ENCODE peak calls at places on chromosome 20, in six cellular contexts. X is prostate gland, Q is stomach, W is K562, K is suprapubic skin, S is upper lobe of left lung. I is an unnamed sample.

GRCh38 chr20:19108181-19108580 is 104.3 kb upstream of the SLC24A3 start:
- DNase-seq in Q (no peak), X (no peak), S (no peak), W (no peak), K (no peak), I (no peak)

GRCh38 chr20:6698056-6698455 is 69.4 kb upstream of the BMP2 start:
- DNase-seq in K (no peak), Q (peak; percentile 36), S (no peak), W (no peak), X (peak; percentile 9), I (no peak)

GRCh38 chr20:25049261-25050060 is 8.5 kb downstream of the ACSS1 start:
- DNase-seq in K (no peak), X (no peak), S (peak; percentile 17), Q (peak; percentile 25), W (no peak), I (peak; percentile 68)

GRCh38 chr20:41138527-41139226 is 1.3 kb downstream of the PLCG1 start:
- DNase-seq in K (no peak), Q (no peak), X (no peak), S (no peak), W (no peak), I (no peak)

GRCh38 chr20:40741507-40742106 is 52.6 kb upstream of the MAFB start:
- DNase-seq in K (no peak), W (peak; percentile 33), X (peak; percentile 13), Q (peak; percentile 67), S (peak; percentile 33), I (no peak)

GRCh38 chr20:24027229-24027628 is 38.6 kb upstream of the GGTLC1 start:
- DNase-seq in S (peak; percentile 66), X (peak; percentile 8), K (no peak), Q (peak; percentile 40), W (no peak), I (peak; percentile 74)

GRCh38 chr20:11389188-11389587 is 528.5 kb upstream of the BTBD3 start:
- DNase-seq in Q (no peak), K (no peak), S (no peak), X (no peak), W (no peak), I (no peak)

GRCh38 chr20:973785-974194 is 28.3 kb downstream of the RSPO4 start:
- DNase-seq in K (no peak), S (peak; percentile 55), Q (no peak), W (peak; percentile 71), X (no peak), I (no peak)

GRCh38 chr20:5797843-5798462 is 47.8 kb downstream of the SHLD1 start:
- DNase-seq in S (no peak), W (no peak), X (no peak), Q (no peak), K (no peak), I (no peak)

GRCh38 chr20:16308754-16309153 is 264.5 kb downstream of the KIF16B start:
- DNase-seq in X (no peak), Q (no peak), K (no peak), S (no peak), W (no peak), I (no peak)

GRCh38 chr20:52622086-52622485 is 350.1 kb upstream of the TSHZ2 start:
- DNase-seq in K (no peak), W (no peak), S (no peak), X (no peak), Q (no peak), I (no peak)

GRCh38 chr20:24742436-24742835 is 206.6 kb upstream of the CST7 start:
- DNase-seq in K (no peak), Q (no peak), S (no peak), X (no peak), W (no peak), I (no peak)

GRCh38 chr20:3923818-3924217 is 34.6 kb downstream of the PANK2 start:
- DNase-seq in W (no peak), K (no peak), X (no peak), Q (no peak), S (no peak), I (no peak)

GRCh38 chr20:19995220-19995863 is 21.8 kb upstream of the NAA20 start:
- DNase-seq in Q (no peak), X (peak; percentile 24), W (peak; percentile 44), S (no peak), K (no peak), I (no peak)

GRCh38 chr20:24866742-24867141 is 82.3 kb upstream of the CST7 start:
- DNase-seq in Q (no peak), W (no peak), K (no peak), S (no peak), X (no peak), I (no peak)

GRCh38 chr20:60395993-60396392 is 437.8 kb downstream of the CDH26 start:
- DNase-seq in K (no peak), W (no peak), X (no peak), Q (no peak), S (no peak), I (no peak)

GRCh38 chr20:47241345-47241781 is 115.1 kb downstream of the ZMYND8 start:
- DNase-seq in X (no peak), Q (no peak), W (no peak), K (no peak), S (no peak), I (peak; percentile 82)

GRCh38 chr20:58458342-58459057 is 56.7 kb downstream of the APCDD1L start:
- DNase-seq in K (no peak), X (no peak), W (no peak), S (no peak), Q (no peak), I (no peak)

GRCh38 chr20:24762371-24762770 is 186.7 kb upstream of the CST7 start:
- DNase-seq in K (peak; percentile 71), S (peak; percentile 3), Q (peak; percentile 1), W (no peak), X (no peak), I (no peak)

DNA sequence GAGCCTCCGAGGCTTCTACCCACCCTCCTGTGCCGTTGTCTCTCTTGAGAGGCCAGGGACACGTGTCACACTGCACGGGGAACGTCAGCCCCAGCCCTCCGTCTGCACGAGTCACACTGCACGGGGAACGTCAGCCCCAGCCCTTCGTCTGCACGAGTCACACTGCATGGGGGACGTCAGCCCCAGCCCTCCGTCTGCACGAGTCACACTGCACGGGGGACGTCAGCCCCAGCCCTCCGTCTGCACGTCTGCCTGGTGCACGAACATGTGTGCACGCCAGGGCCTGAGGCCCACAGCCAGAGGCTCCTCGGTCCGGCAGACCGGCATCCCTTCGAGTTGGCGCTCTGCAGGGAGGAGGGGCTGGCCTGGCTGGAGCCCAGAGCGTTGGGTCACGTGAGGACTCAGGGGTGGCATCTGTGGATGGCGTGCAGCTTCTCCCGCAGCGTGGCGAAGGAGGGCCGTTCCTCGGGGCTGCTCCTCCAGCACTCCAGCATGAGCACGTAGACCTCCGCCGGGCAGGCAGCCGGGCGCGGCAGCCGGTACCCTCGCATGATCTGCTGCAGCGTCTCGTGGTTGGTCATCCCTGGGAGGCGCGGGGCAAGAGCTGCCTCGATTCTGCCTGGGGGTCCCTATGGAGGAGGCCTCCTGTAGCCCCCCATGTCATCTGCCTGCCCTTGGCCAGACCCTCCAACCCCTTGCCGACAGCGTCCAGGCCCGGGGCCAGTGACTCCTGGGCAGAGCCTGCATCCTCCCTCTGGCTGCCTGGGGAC is 3.4 kb upstream of the PTK6 start:
- DNase-seq in X (no peak), K (no peak), S (no peak), W (no peak), Q (peak; percentile 50), I (no peak)
- TF ChIP-seq POLR2AphosphoS5 in X (no peak), K (no peak), S (no peak), W (no peak), Q (no peak), I (no peak)

DNA sequence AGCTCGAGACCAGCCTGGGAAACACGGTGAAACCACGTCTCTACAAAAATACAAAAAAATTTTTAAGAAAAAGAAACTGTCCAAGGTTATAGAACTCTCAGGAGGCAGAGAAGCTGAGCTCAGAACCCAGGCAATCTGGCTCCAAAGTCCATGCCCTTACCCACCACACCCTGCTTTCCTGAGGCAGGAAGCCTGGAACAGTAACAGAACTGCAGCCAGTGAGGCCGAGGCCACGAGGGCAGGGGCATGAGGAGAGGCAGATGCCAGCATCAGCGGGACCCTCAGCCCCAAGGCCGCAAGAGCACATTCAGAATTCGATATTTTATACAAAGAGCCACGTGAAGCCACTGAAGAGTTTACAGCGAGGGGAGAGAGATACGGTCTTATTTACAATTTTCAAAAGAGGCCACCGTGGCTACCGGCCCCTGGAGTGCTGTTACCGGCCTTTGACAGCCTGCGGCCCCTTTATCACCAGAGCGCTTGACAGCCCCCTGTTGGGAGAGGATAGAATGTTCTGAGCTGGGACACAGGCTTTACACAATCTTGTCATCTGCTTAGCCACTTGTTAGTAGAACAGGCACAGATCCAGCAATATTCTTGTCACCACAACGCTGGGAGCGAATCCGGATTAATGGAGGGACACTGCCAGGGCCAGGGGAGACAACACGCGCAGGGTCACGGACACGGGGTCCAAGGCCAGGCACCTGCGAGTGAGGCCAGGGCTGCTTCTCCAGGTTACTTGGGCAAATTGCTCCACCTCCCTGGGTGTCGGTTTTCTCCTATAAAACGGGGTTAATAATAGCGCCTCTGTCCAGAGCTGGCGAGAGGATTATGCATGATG is 5.6 kb downstream of the SPATA2 start:
- DNase-seq in Q (no peak), K (no peak), X (peak; percentile 55), S (no peak), W (peak; percentile 44), I (no peak)
- H3K4me1 ChIP-seq in Q (peaks cover 44% of the 10 kb centered on the region), K (peaks cover 22% of the 10 kb centered on the region), X (peaks cover 22% of the 10 kb centered on the region), S (peaks cover 33% of the 10 kb centered on the region), W (peaks cover 9% of the 10 kb centered on the region), I (peaks cover 34% of the 10 kb centered on the region)

DNA sequence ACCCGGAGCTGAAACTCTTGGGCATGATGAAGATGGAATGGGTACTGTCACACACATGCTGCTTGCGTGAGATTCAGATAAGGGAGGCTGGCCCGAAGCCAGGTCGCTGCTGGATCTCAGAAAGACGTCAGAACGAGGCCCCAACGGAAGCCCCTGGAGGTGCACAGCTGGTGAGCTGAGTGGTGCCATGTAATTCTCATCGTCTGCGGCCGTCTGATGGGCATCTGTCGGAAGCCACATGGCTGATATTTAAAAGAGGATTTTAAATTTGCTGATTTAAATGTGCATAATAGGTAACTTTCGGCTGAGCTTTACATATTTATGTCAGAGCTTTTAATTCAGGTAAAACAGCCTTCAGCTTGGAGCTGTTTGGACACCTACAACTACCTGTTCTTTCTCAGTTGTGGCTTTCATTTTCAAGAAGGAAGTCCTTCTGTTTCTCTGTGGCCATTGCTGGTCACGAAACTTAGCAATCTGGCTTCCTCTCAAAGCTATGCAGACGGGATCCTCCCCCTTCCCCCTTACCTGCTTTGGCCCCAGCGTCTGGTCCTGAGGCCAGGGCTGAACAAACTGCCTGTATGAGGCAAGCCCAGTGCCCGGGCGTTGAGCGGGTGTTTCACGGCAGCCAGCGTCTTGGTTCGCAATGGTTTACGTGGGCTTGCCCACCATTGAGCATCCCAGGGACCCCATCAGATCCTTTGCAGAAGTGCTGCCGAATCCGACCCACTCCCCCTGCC is 9.2 kb downstream of the SLCO4A1 start:
- DNase-seq in W (no peak), X (peak; percentile 42), S (peak; percentile 72), Q (peak; percentile 88), K (no peak), I (peak; percentile 87)
- TF ChIP-seq POLR2AphosphoS5 in W (no peak), X (no peak), S (no peak), Q (no peak), K (no peak), I (no peak)

GRCh38 chr20:64103871-64104666 is 3.3 kb downstream of the NPBWR2 start:
- DNase-seq in X (no peak), W (no peak), S (peak; percentile 10), K (peak; percentile 72), Q (no peak), I (peak; percentile 35)

GRCh38 chr20:64100946-64101688 is 6.2 kb downstream of the NPBWR2 start:
- DNase-seq in X (no peak), S (no peak), W (no peak), Q (no peak), K (no peak), I (no peak)

GRCh38 chr20:64101731-64102621 is 5.4 kb downstream of the NPBWR2 start:
- DNase-seq in K (no peak), Q (peak; percentile 48), S (no peak), X (peak; percentile 29), W (peak; percentile 95), I (no peak)

GRCh38 chr20:64104667-64105451 is 2.5 kb downstream of the NPBWR2 start:
- DNase-seq in X (no peak), S (peak; percentile 12), K (peak; percentile 21), W (no peak), Q (no peak), I (peak; percentile 50)

GRCh38 chr20:64102647-64103354 is 4.6 kb downstream of the NPBWR2 start:
- DNase-seq in Q (no peak), X (no peak), K (no peak), W (peak; percentile 32), S (no peak), I (no peak)
- H3K4me1 ChIP-seq in Q (peaks cover 8% of the 10 kb centered on the region), X (peaks cover 4% of the 10 kb centered on the region), K (peaks cover 14% of the 10 kb centered on the region), W (no peaks in the 10 kb centered on the region), S (peaks cover 11% of the 10 kb centered on the region), I (peaks cover 12% of the 10 kb centered on the region)